ENCODE peak calls at places on chromosome 21, in six cellular contexts. N, U, T, I, G and J are unnamed samples.

GRCh38 chr21:38386967-38387366 is 111.3 kb downstream of the ERG start:
- DNase-seq in I (peak; percentile 17), U (no peak), G (no peak), N (peak; percentile 43), T (no peak), J (peak; percentile 26)

GRCh38 chr21:44455524-44456206 is 355 bp downstream of the LRRC3 start:
- DNase-seq in G (no peak), U (no peak), I (peak; percentile 34), T (peak; percentile 54), N (peak; percentile 48), J (no peak)

GRCh38 chr21:45417951-45418300 is 13.0 kb downstream of the COL18A1 start:
- DNase-seq in U (no peak), G (no peak), T (no peak), N (no peak), I (no peak), J (no peak)

GRCh38 chr21:37803076-37803475 is 113.2 kb downstream of the KCNJ6 start:
- DNase-seq in I (no peak), T (no peak), U (no peak), N (no peak), G (no peak), J (no peak)

GRCh38 chr21:23955130-23955873 is 1652.0 kb downstream of the MRPL39 start:
- DNase-seq in G (no peak), I (no peak), U (no peak), N (no peak), T (no peak), J (no peak)

GRCh38 chr21:32666258-32666657 is 54.1 kb upstream of the CFAP298 start:
- DNase-seq in I (no peak), T (no peak), U (no peak), G (no peak), N (no peak), J (no peak)

GRCh38 chr21:46509760-46510159 is 51.1 kb downstream of the DIP2A start:
- DNase-seq in I (peak; percentile 26), U (no peak), G (peak; percentile 81), N (no peak), T (no peak), J (no peak)

GRCh38 chr21:44761011-44761729 is 40.5 kb downstream of the UBE2G2 start:
- DNase-seq in I (no peak), G (no peak), T (peak; percentile 91), U (peak; percentile 57), N (no peak), J (no peak)

GRCh38 chr21:38989745-38990423 is 184.2 kb downstream of the ETS2 start:
- DNase-seq in T (no peak), G (peak; percentile 94), N (peak; percentile 76), U (no peak), I (peak; percentile 91), J (peak; percentile 92)

GRCh38 chr21:33355355-33355754 is 30.6 kb downstream of the IFNAR1 start:
- DNase-seq in N (no peak), U (no peak), I (no peak), G (no peak), T (no peak), J (no peak)

GRCh38 chr21:38567577-38568360 is 69.5 kb upstream of the ERG start:
- DNase-seq in I (no peak), U (no peak), N (peak; percentile 91), T (peak; percentile 13), G (peak; percentile 6), J (peak; percentile 66)

GRCh38 chr21:43659136-43660000 is at the start of the genes HSF2BP and RRP1B:
- DNase-seq in T (peak; percentile 91), I (peak; percentile 81), N (peak; percentile 94), G (peak; percentile 79), U (peak; percentile 94), J (peak; percentile 66)

GRCh38 chr21:25179116-25179515 is 428.2 kb downstream of the MRPL39 start:
- DNase-seq in N (peak; percentile 1), U (no peak), T (no peak), I (no peak), G (peak; percentile 30), J (peak; percentile 86)

GRCh38 chr21:34909492-34910292 is 139.4 kb downstream of the RUNX1 start:
- DNase-seq in N (peak; percentile 10), I (no peak), T (no peak), U (no peak), G (peak; percentile 51), J (peak; percentile 45)

GRCh38 chr21:34904526-34905298 is 144.4 kb downstream of the RUNX1 start:
- DNase-seq in U (no peak), I (no peak), N (no peak), T (no peak), G (no peak), J (no peak)

GRCh38 chr21:34908424-34909055 is 140.6 kb downstream of the RUNX1 start:
- DNase-seq in G (no peak), I (no peak), T (no peak), U (no peak), N (peak; percentile 72), J (no peak)

GRCh38 chr21:34907783-34908423 is 141.2 kb downstream of the RUNX1 start:
- DNase-seq in T (no peak), U (no peak), G (no peak), N (no peak), I (no peak), J (no peak)

GRCh38 chr21:34906401-34906800 is 142.7 kb downstream of the RUNX1 start:
- DNase-seq in T (no peak), U (no peak), G (no peak), N (no peak), I (no peak), J (no peak)
- H4K20me1 ChIP-seq in T (no peaks in the 10 kb centered on the region), U (peaks cover 30% of the 10 kb centered on the region), G (no peaks in the 10 kb centered on the region), N (no peaks in the 10 kb centered on the region), I (no peaks in the 10 kb centered on the region), J (no peaks in the 10 kb centered on the region)

GRCh38 chr21:28142692-28143091 is 850.0 kb downstream of the LTN1 start:
- DNase-seq in I (peak; percentile 53), G (peak; percentile 91), N (peak; percentile 82), T (no peak), U (peak; percentile 40), J (peak; percentile 60)
- H2AFZ ChIP-seq in I (peak overlapping the region; percentile 9), G (peak overlapping the region; percentile 38), N (peak overlapping the region; percentile 57), T (peak overlapping the region; percentile 4), U (no peak overlapping the region), J (no peak overlapping the region)

GRCh38 chr21:36471254-36471723 is 8.6 kb downstream of the CLDN14 start:
- DNase-seq in U (no peak), G (peak; percentile 50), N (peak; percentile 53), T (no peak), I (peak; percentile 34), J (peak; percentile 88)
- H4K20me1 ChIP-seq in U (no peaks in the 10 kb centered on the region), G (no peaks in the 10 kb centered on the region), N (no peaks in the 10 kb centered on the region), T (no peaks in the 10 kb centered on the region), I (no peaks in the 10 kb centered on the region), J (no peaks in the 10 kb centered on the region)

DNA sequence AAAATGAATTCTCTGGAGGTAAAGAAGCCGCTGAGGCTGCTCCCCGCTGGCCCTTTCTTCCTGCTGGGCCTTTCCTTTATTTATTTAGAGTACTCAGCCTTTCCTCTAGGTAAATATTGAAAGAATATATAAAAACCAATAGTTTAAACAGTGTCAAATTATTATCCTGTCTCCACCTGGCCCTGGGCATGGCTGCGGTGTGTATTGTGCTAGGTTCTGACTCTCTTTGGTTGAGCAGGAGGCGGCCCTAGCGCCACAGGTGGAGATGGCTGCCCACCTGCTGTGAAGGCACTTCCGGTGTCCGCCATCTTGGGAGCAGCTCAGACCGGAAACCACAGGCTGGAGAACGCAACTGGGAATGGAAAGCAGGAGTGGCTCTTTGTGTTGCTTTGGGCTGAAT is 29.0 kb upstream of the CLDN14 start:
- DNase-seq in T (no peak), N (no peak), I (no peak), U (no peak), G (no peak), J (no peak)
- H2AFZ ChIP-seq in T (peak overlapping the region; percentile 59), N (no peak overlapping the region), I (no peak overlapping the region), U (no peak overlapping the region), G (no peak overlapping the region), J (no peak overlapping the region)

GRCh38 chr21:26457817-26458216 is 115.3 kb downstream of the CYYR1 start:
- DNase-seq in I (no peak), G (no peak), T (no peak), U (no peak), N (peak; percentile 37), J (no peak)
- H4K20me1 ChIP-seq in I (no peaks in the 10 kb centered on the region), G (no peaks in the 10 kb centered on the region), T (no peaks in the 10 kb centered on the region), U (no peaks in the 10 kb centered on the region), N (no peaks in the 10 kb centered on the region), J (no peaks in the 10 kb centered on the region)